ENCODE peak calls at places on chromosomes 11 and 22, in seven cellular contexts. Z is left ventricle myocardium inferior; A is Panc1; R is PC-9; J is BJ; G is CD8-positive, alpha-beta memory T cell; V is neural progenitor cell. Q is an unnamed sample.
A peak's percentile ranks its signal among the peaks of the same experiment; 100 is the strongest.

GRCh38 chr11:63908631-63909491 is 8.1 kb downstream of the RCOR2 start:
- DNase-seq in Z (peak; percentile 56), V (no peak), A (no peak), R (no peak), J (no peak), G (no peak), Q (peak; percentile 77)

GRCh38 chr11:117179048-117179999 is 781 bp downstream of the SIDT2 start:
- DNase-seq in A (no peak), J (no peak), V (peak; percentile 34), R (peak; percentile 38), Z (peak; percentile 43), G (peak; percentile 54), Q (peak; percentile 49)

GRCh38 chr11:95132956-95133355 is 43.3 kb downstream of the ENDOD1 start:
- DNase-seq in J (no peak), R (peak; percentile 67), A (no peak), Z (no peak), G (no peak), V (no peak), Q (no peak)

GRCh38 chr11:118607401-118608267 is at the start of gene PHLDB1:
- DNase-seq in R (peak; percentile 61), A (no peak), J (no peak), V (peak; percentile 65), G (peak; percentile 49), Z (peak; percentile 82), Q (peak; percentile 86)

GRCh38 chr11:58061813-58062212 is 31.1 kb downstream of the OR6Q1 start:
- DNase-seq in G (no peak), R (no peak), Z (no peak), J (peak; percentile 29), V (no peak), A (no peak), Q (no peak)

GRCh38 chr11:61026121-61027031 is 54.9 kb downstream of the CD6 start:
- DNase-seq in G (peak; percentile 75), Z (no peak), V (no peak), R (no peak), A (no peak), J (no peak), Q (peak; percentile 54)

GRCh38 chr11:116773203-116774112 is 671 bp upstream of the BUD13 start:
- DNase-seq in J (no peak), R (no peak), G (no peak), A (no peak), V (no peak), Z (no peak), Q (no peak)

GRCh38 chr11:73321342-73322110 is 13.4 kb downstream of the ARHGEF17 start:
- DNase-seq in G (no peak), A (no peak), R (no peak), J (no peak), Z (peak; percentile 75), V (no peak), Q (peak; percentile 70)

GRCh38 chr22:49412236-49412635 is 415.4 kb downstream of the BRD1 start:
- DNase-seq in R (no peak), A (no peak), Z (no peak), V (no peak), G (no peak), J (no peak), Q (no peak)

GRCh38 chr11:26947379-26947844 is 46.5 kb upstream of the FIBIN start:
- DNase-seq in V (no peak), G (no peak), J (peak; percentile 100), A (no peak), R (no peak), Z (no peak), Q (no peak)

GRCh38 chr11:6320411-6321207 is at the start of gene CAVIN3:
- DNase-seq in A (no peak), V (peak; percentile 73), G (no peak), J (peak; percentile 50), R (peak; percentile 67), Z (peak; percentile 90), Q (peak; percentile 83)

GRCh38 chr11:130677486-130678153 is 229.2 kb downstream of the ADAMTS15 start:
- DNase-seq in Z (peak; percentile 23), J (peak; percentile 65), G (no peak), A (no peak), R (peak; percentile 70), V (peak; percentile 13), Q (peak; percentile 38)

GRCh38 chr11:394034-394857 is at the start of gene PKP3:
- DNase-seq in R (peak; percentile 91), G (no peak), A (no peak), Z (no peak), V (peak; percentile 63), J (no peak), Q (peak; percentile 93)

GRCh38 chr11:113578164-113578455 is 102.9 kb upstream of the DRD2 start:
- DNase-seq in Z (no peak), G (no peak), J (no peak), V (peak; percentile 40), R (no peak), A (no peak), Q (peak; percentile 33)

GRCh38 chr11:128615612-128616011 is 28.3 kb upstream of the ETS1 start:
- DNase-seq in J (no peak), A (no peak), V (no peak), Z (no peak), R (no peak), G (no peak), Q (no peak)

GRCh38 chr11:67542971-67543370 is 19.7 kb upstream of the CABP2 start:
- DNase-seq in J (no peak), R (no peak), A (no peak), G (no peak), V (peak; percentile 35), Z (no peak), Q (peak; percentile 69)

GRCh38 chr11:5004429-5005274 is 10.0 kb downstream of the OR51L1 start:
- DNase-seq in G (no peak), R (peak; percentile 6), V (peak; percentile 71), J (peak; percentile 1), Z (peak; percentile 41), A (peak; percentile 52), Q (peak; percentile 4)

GRCh38 chr11:116499396-116500001 is 273.3 kb downstream of the BUD13 start:
- DNase-seq in G (no peak), R (peak; percentile 34), V (peak; percentile 95), Z (peak; percentile 65), A (no peak), J (no peak), Q (peak; percentile 91)

GRCh38 chr11:45285931-45286632 is at the start of gene SYT13:
- DNase-seq in A (no peak), V (peak; percentile 90), J (no peak), G (no peak), Z (no peak), R (no peak), Q (peak; percentile 96)
- H3K4me3 ChIP-seq in A (no peak within 1 kb of the TSS), V (peak within 1 kb of the TSS; percentile 73), J (no peak within 1 kb of the TSS), G (no peak within 1 kb of the TSS), Z (peak within 1 kb of the TSS; percentile 47), R (no peak within 1 kb of the TSS), Q (peak within 1 kb of the TSS; percentile 79)

GRCh38 chr22:37258005-37258790 is 14.1 kb upstream of the RAC2 start:
- DNase-seq in G (no peak), R (no peak), J (no peak), A (no peak), Z (no peak), V (no peak), Q (no peak)

GRCh38 chr22:37254867-37255233 is 10.8 kb upstream of the RAC2 start:
- DNase-seq in V (no peak), A (no peak), Z (no peak), R (no peak), J (no peak), G (no peak), Q (no peak)

GRCh38 chr22:37255558-37256006 is 11.5 kb upstream of the RAC2 start:
- DNase-seq in J (no peak), G (no peak), Z (no peak), R (no peak), V (no peak), A (no peak), Q (no peak)

GRCh38 chr22:37254206-37254866 is 10.3 kb upstream of the RAC2 start:
- DNase-seq in G (no peak), J (no peak), V (no peak), A (no peak), R (peak; percentile 57), Z (no peak), Q (no peak)

DNA sequence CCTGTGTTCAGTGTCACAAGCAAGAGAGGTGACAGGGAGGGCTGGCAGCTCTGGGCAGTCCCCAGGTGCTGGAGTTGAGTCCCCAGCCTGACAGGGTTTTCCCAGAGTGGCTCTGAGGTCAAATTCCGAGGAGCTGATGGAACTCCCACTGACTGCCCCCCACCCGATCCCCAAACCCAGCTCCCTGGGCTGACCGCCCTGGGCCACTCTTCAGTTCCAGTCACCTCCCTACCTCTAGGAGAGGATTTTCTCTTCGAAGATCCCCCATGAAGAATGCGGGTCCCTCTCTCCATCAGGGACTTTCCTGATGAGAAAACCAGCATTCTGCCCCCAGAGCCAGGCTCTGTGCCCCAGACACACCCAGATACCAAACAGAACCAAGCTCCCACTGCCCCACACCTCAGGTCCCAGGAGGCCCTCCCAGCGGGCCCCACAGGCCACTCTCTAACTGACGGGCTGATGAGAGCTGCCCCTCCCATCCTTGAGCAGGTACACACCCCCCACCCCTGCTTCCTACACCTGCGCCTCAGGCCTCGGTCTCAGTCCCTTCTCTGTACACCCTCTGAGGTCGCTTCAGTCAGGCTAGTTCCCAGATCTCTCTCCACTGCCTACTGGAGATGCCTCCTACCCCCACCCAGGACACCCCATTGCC is 12.1 kb upstream of the RAC2 start:
- DNase-seq in G (no peak), Z (no peak), V (no peak), J (no peak), R (no peak), A (no peak), Q (no peak)
- H3K27me3 ChIP-seq in G (no peaks in the 10 kb centered on the region), Z (peaks cover 99% of the 10 kb centered on the region), V (peaks cover 21% of the 10 kb centered on the region), J (peaks cover 9% of the 10 kb centered on the region), R (no peaks in the 10 kb centered on the region), A (no peaks in the 10 kb centered on the region), Q (peaks cover 2% of the 10 kb centered on the region)

DNA sequence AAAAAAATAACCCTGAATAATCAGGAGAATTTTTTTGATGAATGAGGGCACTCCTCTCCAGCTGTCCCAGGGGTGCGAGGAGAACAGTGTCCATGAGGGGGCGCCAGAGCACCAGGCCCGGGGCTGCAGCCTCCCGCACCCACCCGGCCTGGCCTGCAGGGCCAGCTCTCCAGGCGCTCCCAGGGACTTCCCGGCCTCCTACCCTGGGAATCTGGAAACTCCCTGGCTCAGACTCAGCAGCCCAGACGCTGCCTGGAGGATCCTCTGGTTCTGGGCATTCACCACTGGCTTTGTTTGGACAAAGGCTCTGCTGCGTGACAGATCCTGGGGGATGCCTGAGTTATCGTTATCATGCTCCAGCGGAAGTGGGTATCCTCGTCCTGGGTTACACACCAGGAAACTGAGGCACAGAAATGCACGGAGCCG is 31.0 kb downstream of the MCM5 start:
- DNase-seq in V (peak; percentile 84), A (peak; percentile 35), G (peak; percentile 37), J (peak; percentile 55), R (peak; percentile 93), Z (peak; percentile 89), Q (peak; percentile 97)
- H3K36me3 ChIP-seq in V (peaks cover 5% of the 10 kb centered on the region), A (no peaks in the 10 kb centered on the region), G (no peaks in the 10 kb centered on the region), J (no peaks in the 10 kb centered on the region), R (peaks cover 20% of the 10 kb centered on the region), Z (peaks cover 16% of the 10 kb centered on the region), Q (peaks cover 25% of the 10 kb centered on the region)

GRCh38 chr11:107017104-107017432 is 1.2 kb downstream of the GUCY1A2 start:
- DNase-seq in A (no peak), V (no peak), Z (no peak), R (no peak), J (no peak), G (no peak), Q (no peak)
- H3K4me3 ChIP-seq in A (peak overlapping the region; percentile 45), V (peak overlapping the region; percentile 75), Z (peak overlapping the region; percentile 67), R (peak overlapping the region; percentile 43), J (peak overlapping the region; percentile 46), G (no peak overlapping the region), Q (peak overlapping the region; percentile 47)

DNA sequence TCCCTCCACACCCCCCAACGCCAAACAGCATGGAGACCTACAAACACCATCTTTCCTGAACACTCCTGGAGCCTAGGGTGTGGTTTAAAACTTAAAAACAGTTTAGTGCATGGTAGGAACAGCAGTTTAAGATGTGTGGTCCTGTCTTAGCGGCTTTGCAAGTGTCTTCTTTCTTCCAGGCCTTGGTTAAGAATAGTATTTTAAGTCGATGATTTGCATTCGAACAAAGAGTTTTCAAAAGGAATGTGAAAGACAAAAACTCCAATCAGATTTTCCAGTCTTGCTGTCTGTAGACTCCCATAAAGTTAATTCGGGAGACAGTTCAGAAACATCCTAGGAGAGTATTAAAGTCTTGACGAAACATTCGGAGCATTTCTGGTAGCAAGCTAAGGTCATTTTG is 3.7 kb downstream of the FGF4 start:
- DNase-seq in V (peak; percentile 55), J (no peak), Z (no peak), R (no peak), A (no peak), G (no peak), Q (peak; percentile 46)
- H3K27me3 ChIP-seq in V (peaks cover 57% of the 10 kb centered on the region), J (peaks cover 29% of the 10 kb centered on the region), Z (peaks cover 95% of the 10 kb centered on the region), R (peaks cover 10% of the 10 kb centered on the region), A (peaks cover 18% of the 10 kb centered on the region), G (no peaks in the 10 kb centered on the region), Q (peaks cover 36% of the 10 kb centered on the region)